ENCODE peak calls at places on chromosomes 16 and 17, in six cellular contexts. R is WERI-Rb-1, W is MM.1S, U is upper lobe of left lung, Z is AG04450, X is osteoblast. Q is an unnamed sample.
A peak's percentile ranks its signal among the peaks of the same experiment; 100 is the strongest.

GRCh38 chr17:75721463-75722011 is 278 bp downstream of the ITGB4 start:
- DNase-seq in W (no peak), U (no peak), Z (no peak), X (peak; percentile 90), R (no peak), Q (no peak)

GRCh38 chr17:73317554-73318426 is 6.0 kb upstream of the CDC42EP4 start:
- DNase-seq in U (no peak), R (no peak), W (no peak), X (peak; percentile 77), Z (no peak), Q (no peak)

GRCh38 chr17:51668155-51668962 is 408.0 kb downstream of the UTP18 start:
- DNase-seq in R (no peak), Z (no peak), W (peak; percentile 83), X (no peak), U (no peak), Q (no peak)

GRCh38 chr16:75192606-75193264 is 14.2 kb downstream of the CTRB2 start:
- DNase-seq in W (no peak), R (peak; percentile 4), U (no peak), Z (no peak), X (peak; percentile 30), Q (no peak)

GRCh38 chr16:15507959-15508336 is 73.6 kb downstream of the BMERB1 start:
- DNase-seq in X (no peak), W (no peak), R (no peak), Z (no peak), U (no peak), Q (no peak)

GRCh38 chr17:9924735-9925191 is 19.7 kb upstream of the RCVRN start:
- DNase-seq in Z (peak; percentile 21), W (peak; percentile 45), R (peak; percentile 57), U (no peak), X (peak; percentile 80), Q (no peak)

GRCh38 chr17:30104575-30105339 is 11.9 kb upstream of the NSRP1 start:
- DNase-seq in W (peak; percentile 80), U (no peak), R (peak; percentile 85), X (peak; percentile 69), Z (peak; percentile 41), Q (peak; percentile 62)

GRCh38 chr16:9976641-9977040 is 205.6 kb downstream of the GRIN2A start:
- DNase-seq in Z (no peak), R (no peak), X (no peak), U (no peak), W (no peak), Q (no peak)

GRCh38 chr16:57301126-57301817 is 16.8 kb upstream of the PLLP start:
- DNase-seq in R (no peak), X (peak; percentile 45), U (no peak), Z (no peak), W (no peak), Q (no peak)

GRCh38 chr17:28523876-28524275 is 17.7 kb downstream of the FOXN1 start:
- DNase-seq in R (no peak), U (peak; percentile 68), X (peak; percentile 67), Z (no peak), W (no peak), Q (no peak)

GRCh38 chr17:62701706-62702085 is 74.2 kb downstream of the MRC2 start:
- DNase-seq in Z (no peak), U (no peak), W (no peak), X (peak; percentile 57), R (no peak), Q (no peak)

GRCh38 chr16:28321700-28322411 is 29.5 kb downstream of the SBK1 start:
- DNase-seq in U (no peak), R (peak; percentile 39), Z (no peak), X (peak; percentile 97), W (peak; percentile 41), Q (no peak)

GRCh38 chr16:86455609-86456008 is 54.7 kb upstream of the FOXF1 start:
- DNase-seq in X (no peak), R (no peak), Z (no peak), W (no peak), U (no peak), Q (no peak)

GRCh38 chr17:53039981-53040380 is 782.7 kb upstream of the KIF2B start:
- DNase-seq in Z (no peak), X (no peak), U (no peak), W (no peak), R (no peak), Q (no peak)
- H3K27ac ChIP-seq in Z (no peak overlapping the region), X (no peak overlapping the region), U (no peak overlapping the region), W (no peak overlapping the region), R (no peak overlapping the region), Q (no peak overlapping the region)

GRCh38 chr16:68144008-68144407 is 58.8 kb downstream of the NFATC3 start:
- DNase-seq in R (no peak), X (no peak), W (no peak), Z (no peak), U (no peak), Q (no peak)

GRCh38 chr16:68149596-68149995 is 64.4 kb downstream of the NFATC3 start:
- DNase-seq in Z (no peak), U (no peak), R (no peak), W (no peak), X (no peak), Q (no peak)

GRCh38 chr16:68147438-68147837 is 62.3 kb downstream of the NFATC3 start:
- DNase-seq in Z (no peak), X (no peak), W (no peak), U (no peak), R (no peak), Q (no peak)

GRCh38 chr16:68146583-68146982 is 61.4 kb downstream of the NFATC3 start:
- DNase-seq in Z (peak; percentile 7), X (no peak), U (no peak), W (no peak), R (no peak), Q (no peak)
- TF ChIP-seq CTCF in Z (no peak), X (no peak), U (no peak), W (no peak), R (no peak), Q (no peak)

GRCh38 chr16:35626051-35626450 is 2166.6 kb downstream of the TP53TG3F start:
- DNase-seq in R (no peak), W (no peak), U (no peak), Z (no peak), X (no peak), Q (no peak)
- H3K9me3 ChIP-seq in R (no peaks in the 10 kb centered on the region), W (no peaks in the 10 kb centered on the region), U (no peaks in the 10 kb centered on the region), Z (peaks cover 19% of the 10 kb centered on the region), X (no peaks in the 10 kb centered on the region), Q (peaks cover 10% of the 10 kb centered on the region)

GRCh38 chr17:79829004-79829403 is 10.2 kb downstream of the CBX4 start:
- DNase-seq in X (no peak), U (no peak), W (no peak), Z (no peak), R (no peak), Q (no peak)
- H3K27ac ChIP-seq in X (no peak overlapping the region), U (no peak overlapping the region), W (no peak overlapping the region), Z (no peak overlapping the region), R (no peak overlapping the region), Q (no peak overlapping the region)